ENCODE peak calls at places on chromosomes 1 and 21, in six cellular contexts. One of them, this sample, is unnamed.

GRCh38 chr1:44371206-44371605 is 16.1 kb upstream of the ERI3 start:
- DNase-seq in BE2C: no peak
- DNase-seq in IMR-90: no peak
- DNase-seq in CD4-positive, alpha-beta memory T cell: no peak
- DNase-seq in heart right ventricle: no peak
- DNase-seq in testis: no peak
- DNase-seq in this sample: no peak

GRCh38 chr1:230507671-230508407 is 81.7 kb upstream of the PGBD5 start:
- DNase-seq in testis: no peak
- DNase-seq in CD4-positive, alpha-beta memory T cell: no peak
- DNase-seq in BE2C: no peak
- DNase-seq in IMR-90: no peak
- DNase-seq in heart right ventricle: no peak
- DNase-seq in this sample: no peak

GRCh38 chr1:205477759-205478247 is 22.0 kb upstream of the BLACAT1 start:
- DNase-seq in IMR-90: peak; percentile 33
- DNase-seq in testis: peak; percentile 79
- DNase-seq in BE2C: no peak
- DNase-seq in heart right ventricle: peak; percentile 24
- DNase-seq in CD4-positive, alpha-beta memory T cell: no peak
- DNase-seq in this sample: no peak

GRCh38 chr1:65792671-65793358 is at the start of gene PDE4B:
- DNase-seq in CD4-positive, alpha-beta memory T cell: no peak
- DNase-seq in IMR-90: peak; percentile 40
- DNase-seq in testis: peak; percentile 18
- DNase-seq in BE2C: peak; percentile 10
- DNase-seq in heart right ventricle: no peak
- DNase-seq in this sample: peak; percentile 74

GRCh38 chr21:14880922-14881321 is 183.9 kb downstream of the NRIP1 start:
- DNase-seq in BE2C: no peak
- DNase-seq in heart right ventricle: no peak
- DNase-seq in CD4-positive, alpha-beta memory T cell: no peak
- DNase-seq in IMR-90: peak; percentile 88
- DNase-seq in testis: no peak
- DNase-seq in this sample: no peak

GRCh38 chr1:203672354-203672753 is 45.7 kb downstream of the ATP2B4 start:
- DNase-seq in CD4-positive, alpha-beta memory T cell: peak; percentile 40
- DNase-seq in heart right ventricle: peak; percentile 72
- DNase-seq in testis: no peak
- DNase-seq in IMR-90: peak; percentile 88
- DNase-seq in BE2C: peak; percentile 53
- DNase-seq in this sample: no peak

GRCh38 chr1:59015708-59016107 is 231.9 kb upstream of the JUN start:
- DNase-seq in heart right ventricle: no peak
- DNase-seq in BE2C: no peak
- DNase-seq in testis: no peak
- DNase-seq in IMR-90: peak; percentile 88
- DNase-seq in CD4-positive, alpha-beta memory T cell: no peak
- DNase-seq in this sample: no peak

GRCh38 chr21:46550511-46550941 is 54.4 kb downstream of the S100B start:
- DNase-seq in BE2C: no peak
- DNase-seq in IMR-90: no peak
- DNase-seq in testis: no peak
- DNase-seq in CD4-positive, alpha-beta memory T cell: peak; percentile 84
- DNase-seq in heart right ventricle: no peak
- DNase-seq in this sample: no peak

GRCh38 chr1:155961937-155962336 is 16.4 kb downstream of the ARHGEF2 start:
- DNase-seq in CD4-positive, alpha-beta memory T cell: no peak
- DNase-seq in testis: no peak
- DNase-seq in BE2C: no peak
- DNase-seq in IMR-90: peak; percentile 97
- DNase-seq in heart right ventricle: peak; percentile 66
- DNase-seq in this sample: peak; percentile 86

GRCh38 chr21:36788116-36788515 is 89.2 kb downstream of the SIM2 start:
- DNase-seq in CD4-positive, alpha-beta memory T cell: no peak
- DNase-seq in BE2C: no peak
- DNase-seq in IMR-90: no peak
- DNase-seq in testis: peak; percentile 56
- DNase-seq in heart right ventricle: no peak
- DNase-seq in this sample: no peak

GRCh38 chr1:14945132-14946010 is 208.2 kb upstream of the TMEM51 start:
- DNase-seq in IMR-90: peak; percentile 90
- DNase-seq in CD4-positive, alpha-beta memory T cell: no peak
- DNase-seq in heart right ventricle: peak; percentile 41
- DNase-seq in BE2C: no peak
- DNase-seq in testis: peak; percentile 60
- DNase-seq in this sample: no peak

GRCh38 chr1:219568728-219569127 is 44.2 kb downstream of the ZC3H11B start:
- DNase-seq in testis: no peak
- DNase-seq in BE2C: peak; percentile 15
- DNase-seq in heart right ventricle: no peak
- DNase-seq in CD4-positive, alpha-beta memory T cell: no peak
- DNase-seq in IMR-90: no peak
- DNase-seq in this sample: no peak

GRCh38 chr1:226100436-226101347 is 38.2 kb downstream of the H3-3A start:
- DNase-seq in IMR-90: peak; percentile 81
- DNase-seq in BE2C: peak; percentile 63
- DNase-seq in CD4-positive, alpha-beta memory T cell: peak; percentile 34
- DNase-seq in heart right ventricle: peak; percentile 23
- DNase-seq in testis: peak; percentile 51
- DNase-seq in this sample: peak; percentile 73

GRCh38 chr1:158078569-158079080 is 85.2 kb downstream of the KIRREL1 start:
- DNase-seq in testis: no peak
- DNase-seq in CD4-positive, alpha-beta memory T cell: no peak
- DNase-seq in heart right ventricle: no peak
- DNase-seq in IMR-90: no peak
- DNase-seq in BE2C: no peak
- DNase-seq in this sample: no peak

DNA sequence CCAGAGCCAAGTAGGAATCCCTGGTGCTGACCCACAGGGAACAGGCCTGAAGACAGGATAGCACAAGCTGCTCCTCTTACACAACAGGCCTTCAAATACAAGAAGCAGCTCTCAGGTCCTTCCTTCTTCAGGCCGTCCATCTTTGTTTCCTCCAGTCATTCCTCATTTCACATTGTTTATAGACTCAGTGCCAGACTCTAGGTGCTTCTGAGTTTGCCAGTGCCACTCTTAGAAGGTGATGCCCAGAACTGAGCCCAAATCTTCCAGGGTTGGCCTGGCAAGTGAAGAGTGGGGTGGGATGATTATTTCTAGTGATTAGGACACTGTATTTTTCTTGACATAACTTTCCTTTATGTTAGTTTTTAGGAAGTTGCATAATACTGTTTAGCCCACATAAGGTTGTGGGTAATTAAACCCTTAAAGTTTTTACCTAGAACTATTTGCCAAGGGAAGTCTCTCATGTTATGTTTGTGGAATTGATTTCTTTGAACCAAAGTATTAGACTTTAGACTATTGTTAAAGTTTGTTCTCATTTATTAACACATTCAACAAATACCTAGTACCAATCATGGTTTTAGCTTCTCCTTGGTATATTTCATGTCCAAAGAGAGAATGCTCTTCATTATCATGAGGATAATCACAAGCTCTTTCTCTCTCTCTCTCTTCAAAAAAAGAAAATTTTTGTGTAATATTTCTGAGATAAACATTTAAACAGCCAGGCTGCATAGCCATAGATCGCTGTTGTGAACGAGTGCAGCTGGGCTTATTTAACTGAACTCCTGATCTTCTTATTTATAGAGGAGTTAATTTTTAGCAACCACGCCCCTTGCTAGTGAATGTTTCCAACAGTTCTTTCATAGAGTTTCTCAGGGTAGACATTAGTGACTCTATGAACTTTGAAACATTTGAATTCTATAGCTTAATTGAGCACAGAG is 47.7 kb downstream of the PGM1 start:
- DNase-seq in CD4-positive, alpha-beta memory T cell: no peak
- DNase-seq in heart right ventricle: no peak
- DNase-seq in testis: no peak
- DNase-seq in BE2C: no peak
- DNase-seq in IMR-90: no peak
- DNase-seq in this sample: no peak
- H3K4me1 ChIP-seq in CD4-positive, alpha-beta memory T cell: no peaks in the 10 kb centered on the region
- H3K4me1 ChIP-seq in heart right ventricle: peaks cover 6% of the 10 kb centered on the region
- H3K4me1 ChIP-seq in testis: no peaks in the 10 kb centered on the region
- H3K4me1 ChIP-seq in BE2C: no peaks in the 10 kb centered on the region
- H3K4me1 ChIP-seq in IMR-90: peaks cover 2% of the 10 kb centered on the region
- H3K4me1 ChIP-seq in this sample: no peaks in the 10 kb centered on the region

DNA sequence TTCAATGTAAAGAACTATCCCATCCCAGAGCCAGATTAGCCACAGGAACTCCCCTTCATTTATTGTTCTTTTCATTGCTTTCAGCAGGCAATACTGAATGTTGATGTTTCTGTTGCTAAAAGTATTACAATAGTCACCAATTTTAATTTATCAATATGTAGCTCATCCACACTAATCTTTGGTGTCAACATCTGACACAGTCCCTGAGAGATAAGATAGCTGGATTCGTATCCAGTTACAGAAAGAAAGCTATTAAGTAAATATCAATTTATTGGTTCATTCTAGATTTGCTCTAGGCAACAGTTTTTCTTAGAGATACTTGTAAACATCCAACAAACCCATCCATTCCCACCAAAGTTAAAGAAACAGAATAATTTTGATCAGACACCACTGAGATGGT is 4.7 kb downstream of the ADSS2 start:
- DNase-seq in BE2C: no peak
- DNase-seq in testis: no peak
- DNase-seq in CD4-positive, alpha-beta memory T cell: no peak
- DNase-seq in IMR-90: no peak
- DNase-seq in heart right ventricle: no peak
- DNase-seq in this sample: no peak
- H3K4me1 ChIP-seq in BE2C: peaks cover 10% of the 10 kb centered on the region
- H3K4me1 ChIP-seq in testis: peaks cover 27% of the 10 kb centered on the region
- H3K4me1 ChIP-seq in CD4-positive, alpha-beta memory T cell: peaks cover 76% of the 10 kb centered on the region
- H3K4me1 ChIP-seq in IMR-90: peaks cover 18% of the 10 kb centered on the region
- H3K4me1 ChIP-seq in heart right ventricle: peaks cover 10% of the 10 kb centered on the region
- H3K4me1 ChIP-seq in this sample: peaks cover 76% of the 10 kb centered on the region

GRCh38 chr1:89894210-89894668 is 73.4 kb downstream of the LRRC8D start:
- DNase-seq in CD4-positive, alpha-beta memory T cell: no peak
- DNase-seq in BE2C: no peak
- DNase-seq in heart right ventricle: no peak
- DNase-seq in testis: no peak
- DNase-seq in IMR-90: peak; percentile 91
- DNase-seq in this sample: no peak

GRCh38 chr1:89892816-89893215 is 72.0 kb downstream of the LRRC8D start:
- DNase-seq in heart right ventricle: no peak
- DNase-seq in BE2C: no peak
- DNase-seq in testis: no peak
- DNase-seq in IMR-90: no peak
- DNase-seq in CD4-positive, alpha-beta memory T cell: no peak
- DNase-seq in this sample: no peak

GRCh38 chr1:89896105-89896942 is 75.5 kb downstream of the LRRC8D start:
- DNase-seq in testis: no peak
- DNase-seq in IMR-90: no peak
- DNase-seq in BE2C: no peak
- DNase-seq in heart right ventricle: no peak
- DNase-seq in CD4-positive, alpha-beta memory T cell: no peak
- DNase-seq in this sample: no peak

GRCh38 chr1:89897347-89898133 is 76.7 kb downstream of the LRRC8D start:
- DNase-seq in CD4-positive, alpha-beta memory T cell: no peak
- DNase-seq in testis: no peak
- DNase-seq in IMR-90: no peak
- DNase-seq in BE2C: no peak
- DNase-seq in heart right ventricle: no peak
- DNase-seq in this sample: no peak

GRCh38 chr1:89894802-89895201 is 74.0 kb downstream of the LRRC8D start:
- DNase-seq in testis: no peak
- DNase-seq in heart right ventricle: no peak
- DNase-seq in CD4-positive, alpha-beta memory T cell: no peak
- DNase-seq in BE2C: no peak
- DNase-seq in IMR-90: no peak
- DNase-seq in this sample: no peak
- H3K4me1 ChIP-seq in testis: peaks cover 3% of the 10 kb centered on the region
- H3K4me1 ChIP-seq in heart right ventricle: no peaks in the 10 kb centered on the region
- H3K4me1 ChIP-seq in CD4-positive, alpha-beta memory T cell: peaks cover 8% of the 10 kb centered on the region
- H3K4me1 ChIP-seq in BE2C: no peaks in the 10 kb centered on the region
- H3K4me1 ChIP-seq in IMR-90: peaks cover 18% of the 10 kb centered on the region
- H3K4me1 ChIP-seq in this sample: no peaks in the 10 kb centered on the region

GRCh38 chr1:162138599-162139397 is 69.3 kb downstream of the NOS1AP start:
- DNase-seq in IMR-90: no peak
- DNase-seq in heart right ventricle: no peak
- DNase-seq in testis: no peak
- DNase-seq in CD4-positive, alpha-beta memory T cell: no peak
- DNase-seq in BE2C: no peak
- DNase-seq in this sample: no peak

GRCh38 chr1:162142968-162143367 is 73.5 kb downstream of the NOS1AP start:
- DNase-seq in BE2C: no peak
- DNase-seq in CD4-positive, alpha-beta memory T cell: no peak
- DNase-seq in testis: no peak
- DNase-seq in IMR-90: no peak
- DNase-seq in heart right ventricle: no peak
- DNase-seq in this sample: no peak

GRCh38 chr1:162139398-162139685 is 69.9 kb downstream of the NOS1AP start:
- DNase-seq in heart right ventricle: no peak
- DNase-seq in IMR-90: no peak
- DNase-seq in CD4-positive, alpha-beta memory T cell: no peak
- DNase-seq in testis: no peak
- DNase-seq in BE2C: no peak
- DNase-seq in this sample: no peak

GRCh38 chr1:162144268-162144667 is 74.8 kb downstream of the NOS1AP start:
- DNase-seq in CD4-positive, alpha-beta memory T cell: no peak
- DNase-seq in BE2C: no peak
- DNase-seq in IMR-90: no peak
- DNase-seq in testis: no peak
- DNase-seq in heart right ventricle: no peak
- DNase-seq in this sample: no peak

DNA sequence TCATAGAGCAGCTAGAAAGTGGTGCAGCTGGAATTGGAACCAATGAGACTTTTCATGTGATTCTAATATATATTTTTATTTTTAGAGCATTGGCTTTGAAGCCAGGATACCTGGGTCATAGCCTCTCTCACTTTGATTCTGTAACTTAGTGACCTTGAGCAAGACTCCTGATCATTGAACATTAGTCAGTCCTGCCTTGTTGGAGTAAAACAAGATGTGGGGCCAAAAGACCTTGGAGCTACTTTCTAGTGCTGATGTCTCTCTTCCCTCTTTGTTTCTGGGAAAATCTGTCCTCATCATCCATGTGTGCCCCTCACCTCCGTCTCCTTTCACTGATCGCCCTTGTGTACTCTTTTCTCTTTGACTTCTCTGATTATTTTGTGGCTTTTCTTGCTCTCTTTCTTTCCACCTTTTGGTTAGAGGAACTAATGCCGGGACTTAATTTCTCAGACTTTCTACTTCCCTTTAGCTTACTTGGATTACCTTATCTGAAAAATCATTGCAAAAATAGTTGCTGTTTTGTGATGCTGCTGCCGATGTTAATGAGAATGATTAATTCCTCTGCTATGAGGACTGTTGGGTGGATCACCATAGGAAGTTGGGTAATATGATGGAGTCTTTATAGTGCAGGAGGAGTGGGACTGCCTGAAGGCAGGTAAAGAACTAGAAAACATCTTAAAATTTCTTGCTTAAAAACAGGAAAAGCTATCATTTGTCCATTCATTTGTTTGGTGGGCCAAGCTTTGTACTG is 72.0 kb downstream of the NOS1AP start:
- DNase-seq in BE2C: no peak
- DNase-seq in IMR-90: peak; percentile 42
- DNase-seq in testis: no peak
- DNase-seq in heart right ventricle: no peak
- DNase-seq in CD4-positive, alpha-beta memory T cell: no peak
- DNase-seq in this sample: no peak
- H3K4me1 ChIP-seq in BE2C: peaks cover 16% of the 10 kb centered on the region
- H3K4me1 ChIP-seq in IMR-90: peaks cover 12% of the 10 kb centered on the region
- H3K4me1 ChIP-seq in testis: peaks cover 10% of the 10 kb centered on the region
- H3K4me1 ChIP-seq in heart right ventricle: peaks cover 6% of the 10 kb centered on the region
- H3K4me1 ChIP-seq in CD4-positive, alpha-beta memory T cell: no peaks in the 10 kb centered on the region
- H3K4me1 ChIP-seq in this sample: no peaks in the 10 kb centered on the region

This sample was measured in spleen.